ENCODE peak calls at places on chromosomes 4 and X, in six cellular contexts. V, Y, A, O, I and Q are unnamed samples.

GRCh38 chrX:40153335-40154221 is 55.8 kb upstream of the BCOR start:
- DNase-seq in Y (peak; percentile 65), V (peak; percentile 92), I (no peak), O (no peak), A (no peak), Q (peak; percentile 76)

GRCh38 chrX:93673056-93673868 is at the start of gene NAP1L3:
- DNase-seq in A (peak; percentile 51), Y (peak; percentile 50), O (peak; percentile 24), V (peak; percentile 73), I (no peak), Q (peak; percentile 78)

GRCh38 chrX:8867454-8867853 is 66.3 kb upstream of the FAM9A start:
- DNase-seq in V (no peak), A (no peak), O (no peak), Y (no peak), I (no peak), Q (no peak)

GRCh38 chrX:134949271-134949670 is 41.5 kb upstream of the SMIM10 start:
- DNase-seq in V (peak; percentile 85), Y (no peak), A (no peak), O (no peak), I (no peak), Q (no peak)

GRCh38 chr4:157072002-157072401 is 3.9 kb upstream of the GLRB start:
- DNase-seq in O (no peak), I (no peak), A (no peak), V (no peak), Y (no peak), Q (no peak)

GRCh38 chr4:74092957-74093356 is 6.0 kb downstream of the CXCL2 start:
- DNase-seq in A (no peak), V (no peak), I (no peak), O (no peak), Y (no peak), Q (no peak)

GRCh38 chr4:71680706-71681105 is 103.2 kb downstream of the GC start:
- DNase-seq in O (no peak), V (no peak), A (no peak), I (no peak), Y (no peak), Q (no peak)

GRCh38 chr4:24980064-24980690 is 50.6 kb downstream of the LGI2 start:
- DNase-seq in O (peak; percentile 7), Y (no peak), A (peak; percentile 65), V (peak; percentile 88), I (peak; percentile 19), Q (peak; percentile 53)

GRCh38 chrX:357693-358471 is 28.8 kb downstream of the PPP2R3B start:
- DNase-seq in A (no peak), V (peak; percentile 96), Y (peak; percentile 47), O (peak; percentile 7), I (no peak), Q (no peak)

GRCh38 chr4:184147858-184148799 is 69.5 kb downstream of the ENPP6 start:
- DNase-seq in I (no peak), O (no peak), Y (no peak), V (no peak), A (no peak), Q (no peak)

GRCh38 chr4:20046179-20046578 is 205.5 kb upstream of the SLIT2 start:
- DNase-seq in I (no peak), A (no peak), V (no peak), Y (no peak), O (no peak), Q (no peak)

GRCh38 chr4:178165909-178166308 is 723.7 kb upstream of the AGA start:
- DNase-seq in O (no peak), Y (no peak), A (no peak), V (no peak), I (no peak), Q (no peak)

GRCh38 chr4:68288046-68288740 is 42.7 kb upstream of the TMPRSS11B start:
- DNase-seq in Y (no peak), A (no peak), O (no peak), V (no peak), I (no peak), Q (no peak)

GRCh38 chr4:1815997-1816860 is 23.1 kb downstream of the FGFR3 start:
- DNase-seq in Y (no peak), I (no peak), A (no peak), V (peak; percentile 43), O (no peak), Q (no peak)

GRCh38 chr4:74327751-74328150 is 19.5 kb downstream of the EPGN start:
- DNase-seq in A (no peak), I (no peak), Y (no peak), V (no peak), O (no peak), Q (no peak)

GRCh38 chr4:118964891-118965411 is 76.3 kb downstream of the SYNPO2 start:
- DNase-seq in A (no peak), O (no peak), I (no peak), Y (no peak), V (peak; percentile 73), Q (no peak)

GRCh38 chrX:25020391-25021131 is 4.8 kb upstream of the ARX start:
- DNase-seq in Y (no peak), V (no peak), A (no peak), I (no peak), O (no peak), Q (peak; percentile 88)

GRCh38 chr4:65954416-65954815 is 284.1 kb upstream of the EPHA5 start:
- DNase-seq in Y (no peak), V (no peak), O (no peak), I (no peak), A (no peak), Q (no peak)

GRCh38 chrX:112731793-112732192 is 52.1 kb upstream of the LHFPL1 start:
- DNase-seq in Y (no peak), O (no peak), V (peak; percentile 29), I (no peak), A (no peak), Q (no peak)

GRCh38 chrX:147735364-147735763 is 176.4 kb upstream of the FMR1 start:
- DNase-seq in V (no peak), A (no peak), O (no peak), Y (no peak), I (no peak), Q (no peak)

GRCh38 chrX:87896057-87896456 is 378.5 kb downstream of the KLHL4 start:
- DNase-seq in Y (no peak), O (no peak), V (no peak), I (no peak), A (no peak), Q (no peak)

GRCh38 chr4:99207911-99208718 is 10.9 kb downstream of the ADH6 start:
- DNase-seq in O (no peak), Y (no peak), A (no peak), I (no peak), V (peak; percentile 57), Q (no peak)

GRCh38 chr4:181987392-181987791 is 255.8 kb upstream of the TENM3 start:
- DNase-seq in V (no peak), A (no peak), Y (no peak), O (no peak), I (no peak), Q (no peak)

GRCh38 chrX:48896611-48897011 is 957 bp downstream of the TIMM17B start:
- DNase-seq in A (no peak), Y (no peak), I (no peak), O (no peak), V (peak; percentile 83), Q (no peak)

DNA sequence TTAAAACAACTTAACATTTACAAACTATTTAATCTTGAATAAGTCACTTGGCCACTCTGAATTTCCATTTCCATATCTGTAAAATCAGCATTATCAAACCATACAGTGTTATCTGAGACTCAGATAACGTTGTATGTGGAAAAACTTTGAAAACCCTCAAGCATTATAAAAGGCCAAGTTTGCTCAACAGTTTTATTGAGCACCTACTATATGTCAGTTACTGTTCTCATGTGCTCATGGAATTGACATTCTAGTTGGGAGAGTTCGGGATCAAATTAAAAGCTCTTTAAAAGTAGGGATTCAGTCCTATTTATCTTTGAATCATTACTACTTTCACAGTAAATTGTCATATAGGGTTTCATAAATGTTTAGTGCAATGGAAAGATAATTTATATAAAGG is 97.9 kb downstream of the FRMPD4 start:
- DNase-seq in A (no peak), Y (no peak), V (no peak), I (no peak), O (no peak), Q (no peak)
- H3K27me3 ChIP-seq in A (no peaks in the 10 kb centered on the region), Y (no peaks in the 10 kb centered on the region), V (no peaks in the 10 kb centered on the region), I (no peaks in the 10 kb centered on the region), O (no peaks in the 10 kb centered on the region), Q (no peaks in the 10 kb centered on the region)

GRCh38 chr4:8891255-8891645 is 19.6 kb upstream of the HMX1 start:
- DNase-seq in I (no peak), V (no peak), O (no peak), A (no peak), Y (no peak), Q (no peak)
- H3K27me3 ChIP-seq in I (peaks cover 4% of the 10 kb centered on the region), V (peaks cover 31% of the 10 kb centered on the region), O (no peaks in the 10 kb centered on the region), A (peaks cover 59% of the 10 kb centered on the region), Y (peaks cover 89% of the 10 kb centered on the region), Q (no peaks in the 10 kb centered on the region)

DNA sequence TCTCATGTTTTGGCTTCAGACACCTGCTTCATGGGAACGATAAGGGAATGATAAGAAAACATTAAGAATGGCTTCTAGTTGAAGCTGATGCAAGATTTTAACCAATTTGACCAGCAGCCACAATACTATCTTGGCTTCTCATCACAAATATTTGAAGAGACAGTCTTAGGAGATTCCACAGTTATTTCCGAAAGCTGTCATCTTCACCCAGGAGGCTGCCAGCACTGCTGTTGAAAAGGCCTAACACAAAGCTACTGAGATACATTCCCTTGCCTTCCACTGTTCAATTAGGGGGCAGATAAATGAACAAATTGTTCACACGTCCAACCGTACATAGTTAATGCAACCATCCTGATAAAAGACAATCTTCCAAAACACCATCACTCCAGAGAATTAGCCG is 189.6 kb upstream of the PSAPL1 start:
- DNase-seq in I (no peak), Y (no peak), O (no peak), A (no peak), V (no peak), Q (no peak)
- H3K27me3 ChIP-seq in I (no peaks in the 10 kb centered on the region), Y (peaks cover 10% of the 10 kb centered on the region), O (no peaks in the 10 kb centered on the region), A (no peaks in the 10 kb centered on the region), V (peaks cover 11% of the 10 kb centered on the region), Q (no peaks in the 10 kb centered on the region)

GRCh38 chrX:97882306-97882705 is 998.6 kb downstream of the RPA4 start:
- DNase-seq in A (no peak), V (no peak), Y (no peak), O (no peak), I (no peak), Q (no peak)

DNA sequence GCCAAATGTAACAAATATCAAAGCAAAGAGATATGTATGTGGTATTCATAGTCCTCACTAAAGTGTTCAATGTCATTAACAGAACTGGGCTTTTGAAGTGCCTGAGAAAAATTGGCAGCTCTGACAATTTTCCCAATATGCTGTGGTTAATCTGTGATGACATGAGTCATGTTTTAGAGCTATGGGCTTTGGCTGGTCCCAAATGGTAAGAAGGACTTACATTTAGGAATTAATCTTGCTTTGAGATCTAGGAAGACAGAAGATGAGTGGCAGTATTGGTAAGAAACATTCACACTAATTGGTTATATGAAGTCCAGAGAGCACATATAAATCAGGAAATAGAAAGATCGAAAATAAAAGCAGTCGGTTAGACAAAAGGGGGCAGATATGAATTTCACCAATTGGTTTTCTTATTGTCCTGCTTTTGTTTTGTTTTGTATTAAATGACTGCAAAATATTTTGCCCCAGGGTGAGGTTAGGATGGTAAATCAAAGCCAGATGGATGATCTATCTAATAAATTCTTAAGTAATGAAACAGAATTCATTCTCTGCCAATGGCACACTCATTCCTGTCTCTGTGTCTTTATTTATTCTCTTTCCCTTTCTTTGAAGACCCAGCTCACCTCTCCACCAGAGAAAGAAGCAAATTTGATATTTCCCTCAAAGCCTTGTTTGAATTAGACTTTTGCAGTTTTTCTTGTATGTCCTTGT is 993.1 kb downstream of the RPA4 start:
- DNase-seq in V (peak; percentile 5), I (no peak), A (no peak), O (no peak), Y (no peak), Q (no peak)
- H3K27me3 ChIP-seq in V (no peaks in the 10 kb centered on the region), I (no peaks in the 10 kb centered on the region), A (no peaks in the 10 kb centered on the region), O (no peaks in the 10 kb centered on the region), Y (no peaks in the 10 kb centered on the region), Q (no peaks in the 10 kb centered on the region)